ENCODE peak calls at places on chromosome 22, in five cellular contexts. One of them, this sample, is unnamed. For H3K4me1, the result is how much of the 10 kb centered on the place peaks cover.

GRCh38 chr22:17119481-17120202 is 1.5 kb downstream of the TMEM121B start:
- DNase-seq in neural progenitor cell: peak
- DNase-seq in pancreas: peak
- DNase-seq in Peyer's patch: no peak
- DNase-seq in heart left ventricle: no peak
- DNase-seq in this sample: no peak

GRCh38 chr22:50074551-50075042 is 10.6 kb downstream of the MLC1 start:
- DNase-seq in pancreas: peak
- DNase-seq in neural progenitor cell: no peak
- DNase-seq in Peyer's patch: no peak
- DNase-seq in heart left ventricle: no peak
- DNase-seq in this sample: no peak

GRCh38 chr22:24466831-24467249 is 28.3 kb upstream of the UPB1 start:
- DNase-seq in Peyer's patch: no peak
- DNase-seq in heart left ventricle: no peak
- DNase-seq in pancreas: no peak
- DNase-seq in neural progenitor cell: peak
- DNase-seq in this sample: no peak

GRCh38 chr22:23226497-23226850 is 46.2 kb downstream of the BCR start:
- DNase-seq in pancreas: no peak
- DNase-seq in heart left ventricle: no peak
- DNase-seq in Peyer's patch: no peak
- DNase-seq in neural progenitor cell: no peak
- DNase-seq in this sample: no peak

GRCh38 chr22:49807780-49808708 is 19.6 kb downstream of the BRD1 start:
- DNase-seq in heart left ventricle: no peak
- DNase-seq in Peyer's patch: peak
- DNase-seq in pancreas: no peak
- DNase-seq in neural progenitor cell: no peak
- DNase-seq in this sample: no peak

GRCh38 chr22:42630901-42631602 is 9.3 kb downstream of the ATP5MGL start:
- DNase-seq in pancreas: no peak
- DNase-seq in neural progenitor cell: no peak
- DNase-seq in Peyer's patch: no peak
- DNase-seq in heart left ventricle: no peak
- DNase-seq in this sample: no peak

GRCh38 chr22:49382451-49382735 is 445.3 kb downstream of the BRD1 start:
- DNase-seq in neural progenitor cell: no peak
- DNase-seq in Peyer's patch: peak
- DNase-seq in pancreas: no peak
- DNase-seq in heart left ventricle: no peak
- DNase-seq in this sample: no peak

GRCh38 chr22:33579448-33580093 is 340.7 kb downstream of the LARGE1 start:
- DNase-seq in heart left ventricle: peak
- DNase-seq in neural progenitor cell: peak
- DNase-seq in pancreas: peak
- DNase-seq in Peyer's patch: peak
- DNase-seq in this sample: no peak

GRCh38 chr22:26718905-26719304 is 61.5 kb downstream of the MIAT start:
- DNase-seq in pancreas: no peak
- DNase-seq in Peyer's patch: no peak
- DNase-seq in heart left ventricle: no peak
- DNase-seq in neural progenitor cell: no peak
- DNase-seq in this sample: no peak

GRCh38 chr22:38032681-38033521 is 24.3 kb upstream of the PICK1 start:
- DNase-seq in Peyer's patch: no peak
- DNase-seq in heart left ventricle: no peak
- DNase-seq in pancreas: no peak
- DNase-seq in neural progenitor cell: no peak
- DNase-seq in this sample: no peak

GRCh38 chr22:48943567-48944432 is 883.9 kb downstream of the BRD1 start:
- DNase-seq in neural progenitor cell: peak
- DNase-seq in heart left ventricle: no peak
- DNase-seq in pancreas: no peak
- DNase-seq in Peyer's patch: peak
- DNase-seq in this sample: peak

GRCh38 chr22:20786536-20786979 is 12.6 kb downstream of the SERPIND1 start:
- DNase-seq in heart left ventricle: peak
- DNase-seq in Peyer's patch: no peak
- DNase-seq in pancreas: peak
- DNase-seq in neural progenitor cell: no peak
- DNase-seq in this sample: peak

GRCh38 chr22:35010543-35010942 is 55.4 kb upstream of the ISX start:
- DNase-seq in pancreas: no peak
- DNase-seq in heart left ventricle: no peak
- DNase-seq in Peyer's patch: no peak
- DNase-seq in neural progenitor cell: no peak
- DNase-seq in this sample: no peak

GRCh38 chr22:25350551-25350971 is 131.1 kb downstream of the CRYBB2 start:
- DNase-seq in neural progenitor cell: no peak
- DNase-seq in heart left ventricle: no peak
- DNase-seq in pancreas: no peak
- DNase-seq in Peyer's patch: peak
- DNase-seq in this sample: no peak

GRCh38 chr22:48135641-48136040 is 1373.2 kb downstream of the TBC1D22A start:
- DNase-seq in neural progenitor cell: no peak
- DNase-seq in Peyer's patch: no peak
- DNase-seq in heart left ventricle: no peak
- DNase-seq in pancreas: no peak
- DNase-seq in this sample: no peak

GRCh38 chr22:20533879-20534265 is 26.5 kb downstream of the MED15 start:
- DNase-seq in pancreas: no peak
- DNase-seq in Peyer's patch: no peak
- DNase-seq in heart left ventricle: no peak
- DNase-seq in neural progenitor cell: no peak
- DNase-seq in this sample: no peak

GRCh38 chr22:32334640-32335365 is 22.9 kb upstream of the RFPL3 start:
- DNase-seq in pancreas: no peak
- DNase-seq in Peyer's patch: peak
- DNase-seq in heart left ventricle: peak
- DNase-seq in neural progenitor cell: no peak
- DNase-seq in this sample: no peak

GRCh38 chr22:20002661-20003060 is 14.0 kb downstream of the ARVCF start:
- DNase-seq in Peyer's patch: no peak
- DNase-seq in pancreas: no peak
- DNase-seq in heart left ventricle: no peak
- DNase-seq in neural progenitor cell: no peak
- DNase-seq in this sample: peak

GRCh38 chr22:17974703-17975372 is 49.5 kb downstream of the MICAL3 start:
- DNase-seq in heart left ventricle: no peak
- DNase-seq in Peyer's patch: no peak
- DNase-seq in neural progenitor cell: no peak
- DNase-seq in pancreas: no peak
- DNase-seq in this sample: no peak

GRCh38 chr22:37304595-37305343 is 22.5 kb downstream of the CYTH4 start:
- DNase-seq in neural progenitor cell: peak
- DNase-seq in Peyer's patch: no peak
- DNase-seq in heart left ventricle: no peak
- DNase-seq in pancreas: no peak
- DNase-seq in this sample: no peak

GRCh38 chr22:31537019-31537535 is 40.7 kb downstream of the SFI1 start:
- DNase-seq in pancreas: no peak
- DNase-seq in neural progenitor cell: no peak
- DNase-seq in heart left ventricle: no peak
- DNase-seq in Peyer's patch: no peak
- DNase-seq in this sample: no peak

GRCh38 chr22:23404689-23405365 is 175.3 kb downstream of the IGLL1 start:
- DNase-seq in neural progenitor cell: peak
- DNase-seq in heart left ventricle: no peak
- DNase-seq in pancreas: no peak
- DNase-seq in Peyer's patch: peak
- DNase-seq in this sample: no peak

GRCh38 chr22:24937114-24937513 is 9.4 kb downstream of the LHFPL7 start:
- DNase-seq in neural progenitor cell: peak
- DNase-seq in heart left ventricle: no peak
- DNase-seq in pancreas: no peak
- DNase-seq in Peyer's patch: no peak
- DNase-seq in this sample: no peak

GRCh38 chr22:19460036-19460435 is 12.5 kb upstream of the C22orf39 start:
- DNase-seq in neural progenitor cell: no peak
- DNase-seq in pancreas: no peak
- DNase-seq in Peyer's patch: no peak
- DNase-seq in heart left ventricle: no peak
- DNase-seq in this sample: no peak

GRCh38 chr22:41478891-41479521 is 10.1 kb downstream of the ACO2 start:
- DNase-seq in neural progenitor cell: no peak
- DNase-seq in Peyer's patch: no peak
- DNase-seq in heart left ventricle: no peak
- DNase-seq in pancreas: no peak
- DNase-seq in this sample: peak

GRCh38 chr22:50314455-50315288 is 7.2 kb upstream of the PLXNB2 start:
- DNase-seq in pancreas: no peak
- DNase-seq in heart left ventricle: no peak
- DNase-seq in neural progenitor cell: no peak
- DNase-seq in Peyer's patch: peak
- DNase-seq in this sample: peak

GRCh38 chr22:39631381-39631780 is 60.8 kb downstream of the CACNA1I start:
- DNase-seq in neural progenitor cell: no peak
- DNase-seq in Peyer's patch: no peak
- DNase-seq in pancreas: no peak
- DNase-seq in heart left ventricle: no peak
- DNase-seq in this sample: no peak
- H3K4me1 ChIP-seq in neural progenitor cell: under half
- H3K4me1 ChIP-seq in Peyer's patch: under half
- H3K4me1 ChIP-seq in pancreas: under half
- H3K4me1 ChIP-seq in heart left ventricle: under half
- H3K4me1 ChIP-seq in this sample: under half

DNA sequence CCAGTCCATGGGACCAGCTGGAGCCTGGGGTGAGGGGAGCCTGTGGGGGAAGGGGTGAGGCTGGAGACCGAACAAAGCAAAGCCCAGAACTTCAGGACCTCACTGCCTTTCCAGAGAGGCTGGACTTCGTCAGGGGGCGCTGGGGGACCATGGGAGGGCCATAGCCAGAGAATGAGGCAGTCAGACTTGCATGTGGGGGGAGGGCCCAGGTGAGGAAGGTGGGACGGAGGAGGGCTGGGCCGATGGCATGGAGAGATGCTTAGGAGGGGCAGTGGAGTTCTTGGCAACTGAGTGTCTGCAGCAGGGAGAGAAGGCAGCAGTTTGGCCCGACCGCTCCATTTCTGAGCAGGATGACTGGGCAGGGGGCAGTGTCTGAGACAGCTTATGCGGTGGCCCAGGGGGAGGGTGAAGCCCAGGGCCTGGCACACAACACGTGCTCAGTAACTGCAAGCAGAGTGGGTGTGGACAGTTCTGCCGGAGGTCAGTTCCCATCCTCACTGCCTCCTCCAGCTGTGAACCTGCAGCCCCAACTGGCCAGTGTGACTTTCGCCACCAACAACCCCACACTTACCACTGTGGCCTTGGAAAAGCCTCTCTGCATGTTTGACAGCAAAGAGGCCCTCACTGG is 796 bp downstream of the UPK3A start:
- DNase-seq in neural progenitor cell: peak
- DNase-seq in Peyer's patch: no peak
- DNase-seq in heart left ventricle: no peak
- DNase-seq in pancreas: no peak
- DNase-seq in this sample: no peak
- H3K4me1 ChIP-seq in neural progenitor cell: under half
- H3K4me1 ChIP-seq in Peyer's patch: under half
- H3K4me1 ChIP-seq in heart left ventricle: under half
- H3K4me1 ChIP-seq in pancreas: under half
- H3K4me1 ChIP-seq in this sample: under half

GRCh38 chr22:22158965-22159364 is 85.6 kb upstream of the VPREB1 start:
- DNase-seq in Peyer's patch: no peak
- DNase-seq in heart left ventricle: no peak
- DNase-seq in neural progenitor cell: no peak
- DNase-seq in pancreas: no peak
- DNase-seq in this sample: no peak
- H3K4me1 ChIP-seq in Peyer's patch: under half
- H3K4me1 ChIP-seq in heart left ventricle: under half
- H3K4me1 ChIP-seq in neural progenitor cell: under half
- H3K4me1 ChIP-seq in pancreas: under half
- H3K4me1 ChIP-seq in this sample: under half

DNA sequence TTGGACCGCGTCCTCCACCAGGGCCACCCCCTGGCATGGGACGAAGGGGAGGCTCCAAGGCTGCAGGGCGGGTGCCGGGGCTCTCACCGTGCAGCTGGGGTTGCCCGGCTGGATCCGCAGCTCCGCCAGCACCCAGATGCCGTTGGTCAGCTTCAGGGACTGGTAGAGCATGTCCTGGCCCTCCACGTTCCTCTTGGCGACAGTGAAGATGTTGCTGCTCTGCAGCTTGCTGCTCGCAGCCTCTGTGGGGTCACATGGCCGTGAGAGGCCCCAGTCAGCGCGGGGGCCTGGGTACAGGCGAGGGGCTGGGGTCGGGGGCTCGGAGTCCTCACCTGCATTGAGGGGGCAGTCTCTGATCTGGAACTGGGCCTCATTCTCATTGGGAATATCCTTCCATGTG is 14.8 kb upstream of the RASL10A start:
- DNase-seq in Peyer's patch: no peak
- DNase-seq in pancreas: no peak
- DNase-seq in heart left ventricle: peak
- DNase-seq in neural progenitor cell: no peak
- DNase-seq in this sample: no peak
- H3K4me1 ChIP-seq in Peyer's patch: under half
- H3K4me1 ChIP-seq in pancreas: under half
- H3K4me1 ChIP-seq in heart left ventricle: under half
- H3K4me1 ChIP-seq in neural progenitor cell: under half
- H3K4me1 ChIP-seq in this sample: under half

This sample was measured in right lobe of liver.